ENCODE peak calls at places on chromosomes 1 and 21, in six cellular contexts. T, J, F, E, W and Z are unnamed samples.

GRCh38 chr1:83882906-83883305 is 116.0 kb downstream of the TTLL7 start:
- DNase-seq in T (no peak), J (peak; percentile 46), F (peak; percentile 16), E (peak; percentile 45), W (peak; percentile 85), Z (peak; percentile 57)

GRCh38 chr1:51559064-51559500 is 40.0 kb upstream of the EPS15 start:
- DNase-seq in T (no peak), J (no peak), F (no peak), E (no peak), W (no peak), Z (peak; percentile 11)

GRCh38 chr1:23743287-23744052 is at the start of gene ELOA:
- DNase-seq in T (peak; percentile 85), J (peak; percentile 86), F (peak; percentile 80), E (no peak), W (peak; percentile 43), Z (peak; percentile 62)

GRCh38 chr1:212317916-212318315 is 32.7 kb downstream of the PPP2R5A start:
- DNase-seq in T (no peak), J (no peak), F (no peak), E (no peak), W (no peak), Z (no peak)

GRCh38 chr1:54683453-54683852 is 32.2 kb upstream of the TTC4 start:
- DNase-seq in T (no peak), J (no peak), F (no peak), E (no peak), W (no peak), Z (no peak)

GRCh38 chr1:154405762-154406571 is 824 bp downstream of the IL6R start:
- DNase-seq in T (peak; percentile 72), J (peak; percentile 79), F (peak; percentile 53), E (no peak), W (peak; percentile 77), Z (peak; percentile 66)

GRCh38 chr1:59814901-59815825 is at the start of gene HOOK1:
- DNase-seq in T (no peak), J (no peak), F (no peak), E (no peak), W (no peak), Z (no peak)

GRCh38 chr1:118921994-118922393 is 66.1 kb downstream of the TBX15 start:
- DNase-seq in T (no peak), J (no peak), F (no peak), E (no peak), W (no peak), Z (no peak)

GRCh38 chr1:243508964-243509363 is 253.1 kb downstream of the SDCCAG8 start:
- DNase-seq in T (no peak), J (no peak), F (no peak), E (no peak), W (no peak), Z (no peak)

GRCh38 chr1:162725301-162725834 is 65.1 kb upstream of the HSD17B7 start:
- DNase-seq in T (no peak), J (no peak), F (no peak), E (no peak), W (no peak), Z (no peak)

GRCh38 chr1:247760456-247760855 is at the start of gene OR1C1:
- DNase-seq in T (no peak), J (no peak), F (no peak), E (no peak), W (no peak), Z (no peak)

GRCh38 chr1:27671964-27672749 is at the start of gene IFI6:
- DNase-seq in T (peak; percentile 65), J (peak; percentile 90), F (peak; percentile 60), E (peak; percentile 96), W (peak; percentile 94), Z (peak; percentile 96)

GRCh38 chr1:36761073-36761472 is 273.2 kb downstream of the GRIK3 start:
- DNase-seq in T (no peak), J (no peak), F (no peak), E (no peak), W (no peak), Z (no peak)

GRCh38 chr1:241423541-241424479 is 66.8 kb upstream of the RGS7 start:
- DNase-seq in T (peak; percentile 32), J (no peak), F (peak; percentile 63), E (no peak), W (peak; percentile 84), Z (peak; percentile 12)

GRCh38 chr1:203536981-203537455 is 43.1 kb downstream of the OPTC start:
- DNase-seq in T (no peak), J (peak; percentile 50), F (no peak), E (no peak), W (peak; percentile 77), Z (peak; percentile 99)

GRCh38 chr1:84298688-84299535 is 2.6 kb upstream of the SAMD13 start:
- DNase-seq in T (peak; percentile 55), J (peak; percentile 56), F (peak; percentile 58), E (no peak), W (no peak), Z (peak; percentile 17)

GRCh38 chr1:61983236-61983635 is 211.4 kb upstream of the L1TD1 start:
- DNase-seq in T (no peak), J (no peak), F (no peak), E (no peak), W (no peak), Z (no peak)

GRCh38 chr1:152185544-152186391 is 26.7 kb upstream of the RPTN start:
- DNase-seq in T (peak; percentile 10), J (no peak), F (peak; percentile 14), E (peak; percentile 38), W (peak; percentile 70), Z (peak; percentile 68)

GRCh38 chr1:207823880-207824566 is 72.2 kb downstream of the CD46 start:
- DNase-seq in T (peak; percentile 76), J (peak; percentile 88), F (peak; percentile 32), E (no peak), W (peak; percentile 98), Z (peak; percentile 98)

GRCh38 chr1:201183728-201184127 is 6.9 kb upstream of the IGFN1 start:
- DNase-seq in T (no peak), J (no peak), F (no peak), E (no peak), W (no peak), Z (no peak)

GRCh38 chr1:154747841-154748766 is 122.0 kb downstream of the KCNN3 start:
- DNase-seq in T (peak; percentile 61), J (no peak), F (no peak), E (no peak), W (no peak), Z (no peak)

GRCh38 chr1:178810585-178810984 is 60.3 kb downstream of the ANGPTL1 start:
- DNase-seq in T (no peak), J (no peak), F (no peak), E (no peak), W (no peak), Z (no peak)

GRCh38 chr1:212291505-212292134 is 6.4 kb downstream of the PPP2R5A start:
- DNase-seq in T (no peak), J (no peak), F (no peak), E (no peak), W (peak; percentile 64), Z (peak; percentile 60)

GRCh38 chr1:2448098-2448445 is 28.0 kb upstream of the PLCH2 start:
- DNase-seq in T (no peak), J (no peak), F (no peak), E (no peak), W (no peak), Z (no peak)

DNA sequence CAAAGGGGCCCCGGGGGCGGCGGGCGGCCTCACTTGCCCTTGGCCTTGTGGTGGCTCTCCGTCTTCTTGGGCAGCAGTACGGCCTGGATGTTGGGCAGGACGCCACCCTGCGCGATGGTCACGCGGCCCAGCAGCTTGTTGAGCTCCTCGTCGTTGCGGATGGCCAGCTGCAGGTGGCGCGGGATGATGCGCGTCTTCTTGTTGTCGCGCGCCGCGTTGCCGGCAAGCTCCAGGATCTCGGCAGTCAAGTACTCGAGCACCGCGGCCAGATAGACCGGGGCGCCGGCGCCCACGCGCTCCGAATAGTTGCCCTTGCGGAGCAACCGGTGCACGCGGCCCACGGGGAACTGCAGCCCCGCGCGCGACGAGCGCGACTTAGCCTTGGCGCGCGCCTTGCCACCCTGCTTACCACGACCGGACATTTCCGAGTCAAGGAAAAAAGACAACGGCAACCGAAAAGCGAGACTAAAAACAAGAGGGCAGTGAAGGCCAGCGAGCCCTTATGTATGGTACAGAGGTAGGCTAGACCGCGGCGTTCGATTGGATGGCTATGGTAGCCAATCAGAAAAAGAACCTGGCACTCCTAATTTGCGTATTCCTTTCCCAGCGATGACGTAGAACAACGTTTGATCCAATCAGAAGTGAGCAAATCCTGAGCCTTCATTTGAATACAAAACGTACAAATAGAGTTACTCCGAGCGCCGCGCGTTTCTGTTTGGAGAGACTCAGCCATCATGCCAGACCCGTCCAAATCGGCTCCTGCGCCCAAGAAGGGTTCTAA is 29.6 kb upstream of the RNF187 start:
- DNase-seq in T (peak; percentile 94), J (peak; percentile 83), F (peak; percentile 87), E (peak; percentile 99), W (peak; percentile 99), Z (peak; percentile 99)
- TF ChIP-seq CTCF in T (peak; percentile 37), J (no peak), F (peak; percentile 16), E (peak; percentile 11), W (no peak), Z (peak; percentile 19)

DNA sequence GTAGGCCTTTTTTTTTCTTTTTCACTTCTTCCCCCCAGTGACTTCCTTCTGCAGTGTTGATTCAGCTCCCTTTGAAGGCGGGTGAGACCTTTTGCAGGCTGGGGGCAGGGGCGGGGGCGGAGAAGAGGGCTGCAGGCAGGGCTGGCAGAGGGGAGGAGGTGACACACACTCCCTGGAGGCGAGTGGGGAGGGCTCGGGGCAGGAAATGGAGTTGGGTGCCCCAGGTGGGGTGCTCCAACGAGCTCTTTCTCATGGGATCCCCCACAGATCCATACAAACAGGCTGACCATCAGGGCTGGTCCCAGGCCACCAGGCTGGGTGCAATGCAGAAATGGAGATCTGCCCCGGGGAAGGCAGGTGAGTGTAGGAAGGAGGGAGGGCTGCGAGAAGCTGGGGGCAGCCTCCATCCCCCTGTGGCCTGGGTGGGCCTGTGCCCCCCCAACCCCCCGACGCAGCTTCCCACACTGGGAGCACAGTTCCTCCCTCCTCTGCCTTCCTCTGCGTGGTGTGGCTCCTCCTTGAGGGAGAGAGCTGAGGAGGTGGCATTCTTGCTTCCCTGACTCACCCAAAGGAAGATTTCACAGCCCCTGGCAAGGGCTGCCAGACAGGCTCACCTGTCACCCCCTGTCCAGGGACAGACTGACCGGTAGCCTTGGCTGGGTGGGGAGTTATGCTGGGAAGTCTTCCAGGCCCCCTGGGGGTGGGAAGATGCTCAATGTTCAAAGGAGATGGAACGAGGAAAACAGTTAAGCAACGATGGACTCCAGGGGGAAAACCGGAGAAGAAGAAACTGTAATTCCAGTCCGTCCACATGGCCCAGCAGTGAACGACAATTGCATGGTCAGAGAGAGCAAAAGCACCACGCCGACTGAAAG is 7.1 kb upstream of the ITGB2 start:
- DNase-seq in T (peak; percentile 85), J (peak; percentile 68), F (no peak), E (no peak), W (peak; percentile 69), Z (peak; percentile 51)
- TF ChIP-seq CTCF in T (no peak), J (no peak), F (no peak), E (no peak), W (peak; percentile 4), Z (no peak)

DNA sequence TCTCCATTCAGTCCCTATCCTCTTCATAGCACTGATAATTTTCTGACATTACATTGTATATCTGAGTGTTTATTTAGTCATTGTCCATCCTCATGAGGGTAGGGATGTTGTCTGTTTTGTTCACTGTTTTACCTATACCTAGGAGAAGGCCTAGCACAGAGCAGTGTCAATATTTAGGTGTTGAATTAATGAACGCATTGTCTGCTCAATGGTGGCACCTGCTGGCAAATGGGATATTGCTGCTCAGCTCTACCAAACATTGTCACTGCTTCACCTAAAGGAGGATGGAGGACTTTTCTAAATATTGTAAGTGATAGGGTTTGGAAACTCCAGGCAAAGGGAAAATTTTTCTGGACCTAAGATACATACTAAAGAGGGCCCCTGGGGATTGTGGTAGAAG is 243.9 kb downstream of the RRAGC start:
- DNase-seq in T (no peak), J (no peak), F (no peak), E (no peak), W (no peak), Z (no peak)
- TF ChIP-seq CTCF in T (no peak), J (no peak), F (no peak), E (no peak), W (peak; percentile 23), Z (no peak)

GRCh38 chr1:234961468-234962339 is 166.9 kb downstream of the TOMM20 start:
- DNase-seq in T (no peak), J (no peak), F (no peak), E (peak; percentile 87), W (peak; percentile 99), Z (peak; percentile 98)
- TF ChIP-seq CTCF in T (no peak), J (no peak), F (no peak), E (no peak), W (no peak), Z (no peak)